ENCODE peak calls at places on chromosome 1, in four cellular contexts. M is GM23248, D is PC-3, I is neural progenitor cell. T is an unnamed sample. For H3K4me1, the result is how much of the 10 kb centered on the place peaks cover.

GRCh38 chr1:26015358-26015757 is 6.2 kb upstream of the EXTL1 start:
- DNase-seq in M (peak), D (no peak), I (no peak), T (peak)

GRCh38 chr1:6603424-6603850 is 768 bp upstream of the KLHL21 start:
- DNase-seq in M (peak), D (peak), I (peak), T (peak)

GRCh38 chr1:246647113-246647512 is 77.1 kb upstream of the SCCPDH start:
- DNase-seq in M (peak), D (no peak), I (peak), T (peak)

GRCh38 chr1:20075345-20075744 is 5.4 kb downstream of the PLA2G5 start:
- DNase-seq in M (peak), D (no peak), I (no peak), T (no peak)

GRCh38 chr1:169764919-169765318 is 29.8 kb downstream of the METTL18 start:
- DNase-seq in M (no peak), D (no peak), I (no peak), T (no peak)

GRCh38 chr1:151372411-151372934 is at the start of gene SELENBP1:
- DNase-seq in M (peak), D (peak), I (peak), T (peak)

GRCh38 chr1:213053455-213053854 is 2.4 kb downstream of the RPS6KC1 start:
- DNase-seq in M (no peak), D (no peak), I (no peak), T (no peak)

GRCh38 chr1:157040802-157041201 is 4.7 kb downstream of the ARHGEF11 start:
- DNase-seq in M (peak), D (peak), I (no peak), T (peak)

GRCh38 chr1:228150458-228151169 is 884 bp downstream of the GJC2 start:
- DNase-seq in M (peak), D (no peak), I (no peak), T (peak)

GRCh38 chr1:224825525-224826000 is 103.9 kb upstream of the DNAH14 start:
- DNase-seq in M (no peak), D (no peak), I (no peak), T (no peak)

GRCh38 chr1:112504002-112504401 is 4.8 kb upstream of the WNT2B start:
- DNase-seq in M (no peak), D (no peak), I (no peak), T (no peak)

GRCh38 chr1:7509593-7509992 is 261.5 kb upstream of the VAMP3 start:
- DNase-seq in M (no peak), D (no peak), I (no peak), T (no peak)

GRCh38 chr1:180923887-180924286 is 11.2 kb downstream of the KIAA1614 start:
- DNase-seq in M (no peak), D (no peak), I (no peak), T (no peak)

GRCh38 chr1:223707270-223708000 is 4.9 kb upstream of the CAPN2 start:
- DNase-seq in M (peak), D (peak), I (no peak), T (peak)

GRCh38 chr1:81144240-81144639 is 656.5 kb upstream of the ADGRL2 start:
- DNase-seq in M (no peak), D (no peak), I (peak), T (no peak)

GRCh38 chr1:91730781-91731732 is 154.9 kb downstream of the TGFBR3 start:
- DNase-seq in M (peak), D (peak), I (peak), T (peak)

GRCh38 chr1:147821883-147822282 is 61.5 kb upstream of the GJA5 start:
- DNase-seq in M (peak), D (no peak), I (no peak), T (peak)

GRCh38 chr1:43358121-43358745 is 548 bp upstream of the CDC20 start:
- DNase-seq in M (peak), D (peak), I (peak), T (peak)

GRCh38 chr1:234143681-234144080 is 229.6 kb upstream of the COA6 start:
- DNase-seq in M (no peak), D (no peak), I (no peak), T (no peak)

GRCh38 chr1:112508242-112509004 is at the start of gene WNT2B:
- DNase-seq in M (peak), D (no peak), I (peak), T (no peak)

GRCh38 chr1:222861057-222861456 is 46.2 kb downstream of the DISP1 start:
- DNase-seq in M (no peak), D (no peak), I (no peak), T (no peak)

GRCh38 chr1:36947384-36947783 is 86.9 kb downstream of the GRIK3 start:
- DNase-seq in M (no peak), D (no peak), I (no peak), T (no peak)

GRCh38 chr1:26224606-26225005 is 9.4 kb upstream of the CEP85 start:
- DNase-seq in M (no peak), D (no peak), I (no peak), T (no peak)

GRCh38 chr1:46446646-46447498 is 42.8 kb upstream of the DMBX1 start:
- DNase-seq in M (peak), D (peak), I (peak), T (peak)

GRCh38 chr1:46448109-46448911 is 41.3 kb upstream of the DMBX1 start:
- DNase-seq in M (no peak), D (no peak), I (peak), T (no peak)

GRCh38 chr1:46450160-46450517 is 39.5 kb upstream of the DMBX1 start:
- DNase-seq in M (no peak), D (no peak), I (no peak), T (no peak)

GRCh38 chr1:46447499-46448108 is 42.0 kb upstream of the DMBX1 start:
- DNase-seq in M (no peak), D (no peak), I (no peak), T (no peak)

DNA sequence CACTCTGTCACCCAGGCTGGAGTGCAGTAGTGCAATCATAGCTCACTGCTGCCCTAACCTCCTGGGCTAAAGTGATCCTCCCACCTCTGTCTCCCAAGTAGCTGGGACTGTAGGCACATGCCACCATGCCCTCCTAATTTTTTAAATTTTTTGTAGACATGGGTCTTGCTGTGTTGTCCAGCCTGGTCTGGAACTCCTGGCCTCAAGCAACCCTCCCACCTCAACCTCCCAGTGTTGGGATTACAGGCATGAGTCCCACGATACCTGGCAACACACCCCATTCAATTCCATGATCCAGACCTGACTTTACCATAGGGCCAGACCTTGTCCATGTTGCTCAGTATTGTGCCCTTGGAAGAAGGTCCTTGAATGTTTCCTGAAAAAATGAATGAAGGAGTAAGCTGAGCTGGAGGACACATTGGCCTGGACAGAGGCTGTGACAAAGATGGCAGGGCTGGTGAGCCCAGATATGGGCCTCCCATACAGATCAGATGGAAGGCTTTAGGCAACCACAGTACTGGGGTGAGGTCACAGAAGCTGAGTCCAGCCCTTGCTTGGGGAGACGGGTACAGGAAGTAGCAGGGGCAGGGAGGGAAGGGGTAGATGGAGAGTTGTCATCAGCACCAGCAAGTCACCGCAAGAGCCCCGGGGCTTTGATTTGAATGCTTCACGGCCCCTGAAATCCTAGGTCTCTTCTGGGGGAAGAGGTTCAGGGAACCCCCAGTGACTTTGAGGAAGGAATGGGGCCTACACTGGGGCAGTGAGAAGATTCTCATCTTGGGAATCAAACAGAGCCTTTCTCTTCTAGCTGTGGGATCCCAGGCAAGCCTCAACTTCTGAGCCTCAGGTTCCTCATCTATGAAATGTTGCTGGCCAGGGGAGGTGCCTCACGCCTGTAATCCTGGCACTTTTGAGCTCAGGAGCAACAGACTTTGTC is 40.1 kb upstream of the DMBX1 start:
- DNase-seq in M (no peak), D (no peak), I (no peak), T (no peak)
- TF ChIP-seq EZH2 in M (no peak), D (no peak), I (no peak), T (no peak)

DNA sequence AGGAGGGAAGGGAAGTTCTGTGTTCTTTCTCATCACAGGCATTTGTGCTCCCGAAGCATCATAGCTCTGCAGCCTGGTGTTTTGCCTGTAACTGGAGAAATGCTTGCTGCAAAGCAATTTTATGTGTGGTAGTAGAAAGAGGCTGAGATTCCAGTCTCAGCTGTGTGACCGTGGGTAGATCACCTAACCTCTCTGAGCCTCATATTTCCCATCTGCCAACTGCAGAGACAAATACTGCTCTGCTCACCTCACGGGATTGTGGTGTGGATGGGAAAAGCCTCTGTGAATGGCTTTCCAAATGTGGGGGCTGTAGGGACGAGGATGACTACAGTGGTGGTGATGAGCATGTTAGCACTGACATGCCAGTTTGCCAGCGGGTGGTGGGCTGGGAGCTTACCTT is 84.0 kb downstream of the MDM4 start:
- DNase-seq in M (no peak), D (no peak), I (no peak), T (no peak)
- H3K9ac ChIP-seq in M (no peak), D (no peak), I (no peak), T (no peak)

GRCh38 chr1:31712625-31713024 is 8.8 kb upstream of the COL16A1 start:
- DNase-seq in M (peak), D (peak), I (no peak), T (peak)
- H3K4me1 ChIP-seq in M (half or more), D (half or more), I (under half), T (under half)

GRCh38 chr1:162070094-162070748 is 730 bp downstream of the NOS1AP start:
- DNase-seq in M (peak), D (peak), I (peak), T (no peak)
- TF ChIP-seq EZH2 in M (peak), D (no peak), I (no peak), T (peak)